ENCODE peak calls at places on chromosomes 11 and 22, in eight cellular contexts. H is nephron progenitor cell; E is NCI-H524; Y is foreskin fibroblast; K is renal cortical epithelial cell; P is stimulated activated CD8-positive, alpha-beta memory T cell treated with anti-CD3 and anti-CD28 coated beads, Interleukin-4, amount 100 ng/mL, for 48 hours; M is GM23338; S is cardiac muscle cell. V is an unnamed sample.

GRCh38 chr11:78576549-78577097 is 2.0 kb upstream of the NARS2 start:
- DNase-seq in K (no peak), P (no peak), S (no peak), H (no peak), E (no peak), Y (no peak), M (no peak), V (no peak)

GRCh38 chr11:3146612-3147256 is 18.4 kb downstream of the OSBPL5 start:
- DNase-seq in M (no peak), Y (peak), K (no peak), E (no peak), H (no peak), S (no peak), P (no peak), V (no peak)

GRCh38 chr11:17401841-17402240 is 13.4 kb upstream of the KCNJ11 start:
- DNase-seq in K (no peak), S (no peak), M (no peak), H (no peak), E (no peak), Y (no peak), P (no peak), V (no peak)

GRCh38 chr22:34812631-34813030 is 253.3 kb upstream of the ISX start:
- DNase-seq in M (no peak), E (no peak), P (no peak), S (no peak), Y (no peak), K (peak), H (no peak), V (no peak)

GRCh38 chr11:66784575-66784974 is 55.6 kb upstream of the SPTBN2 start:
- DNase-seq in P (no peak), H (no peak), S (no peak), K (no peak), E (no peak), Y (no peak), M (no peak), V (no peak)

GRCh38 chr22:36493690-36494110 is 12.3 kb upstream of the TXN2 start:
- DNase-seq in H (no peak), E (no peak), S (no peak), P (no peak), M (no peak), Y (no peak), K (no peak), V (peak)

GRCh38 chr11:11263238-11264030 is 89.6 kb downstream of the CSNK2A3 start:
- DNase-seq in P (no peak), H (peak), E (no peak), K (peak), M (peak), S (no peak), Y (no peak), V (no peak)

GRCh38 chr11:92225563-92226308 is 1.1 kb downstream of the FAT3 start:
- DNase-seq in H (peak), K (no peak), Y (no peak), M (peak), S (peak), E (peak), P (no peak), V (no peak)

GRCh38 chr11:70467196-70468085 is 69.1 kb downstream of the CTTN start:
- DNase-seq in P (peak), Y (peak), S (peak), M (peak), H (peak), E (peak), K (peak), V (peak)

GRCh38 chr11:235180-235997 is 753 bp downstream of the SIRT3 start:
- DNase-seq in P (no peak), S (no peak), H (no peak), E (no peak), K (peak), M (no peak), Y (no peak), V (no peak)

GRCh38 chr22:42764895-42765363 is 44.3 kb upstream of the A4GALT start:
- DNase-seq in M (no peak), Y (no peak), E (no peak), K (no peak), H (no peak), S (no peak), P (no peak), V (no peak)

GRCh38 chr22:31451709-31452571 is 37.7 kb downstream of the EIF4ENIF1 start:
- DNase-seq in P (no peak), E (peak), K (peak), H (no peak), Y (peak), S (peak), M (peak), V (no peak)

GRCh38 chr11:69044111-69045013 is 4.4 kb upstream of the TPCN2 start:
- DNase-seq in H (peak), S (peak), K (peak), E (peak), M (peak), Y (peak), P (peak), V (peak)

GRCh38 chr11:97269527-97269926 is 879.7 kb downstream of the JRKL start:
- DNase-seq in K (no peak), S (peak), Y (no peak), P (no peak), E (peak), H (no peak), M (peak), V (no peak)

GRCh38 chr22:37848587-37849088 is 581 bp upstream of the EIF3L start:
- DNase-seq in K (peak), M (peak), P (peak), H (no peak), S (no peak), E (no peak), Y (no peak), V (no peak)

GRCh38 chr11:3217751-3218482 is 696 bp downstream of the MRGPRG start:
- DNase-seq in E (no peak), S (no peak), H (no peak), M (no peak), Y (no peak), K (no peak), P (no peak), V (no peak)

GRCh38 chr22:31947296-31947695 is 3.0 kb downstream of the YWHAH start:
- DNase-seq in E (peak), K (peak), S (no peak), Y (no peak), M (no peak), H (no peak), P (no peak), V (no peak)

GRCh38 chr22:32650553-32651345 is 150.8 kb upstream of the TIMP3 start:
- DNase-seq in E (no peak), Y (peak), K (no peak), S (no peak), H (no peak), P (no peak), M (no peak), V (no peak)

GRCh38 chr11:88552377-88553029 is 215.0 kb upstream of the CTSC start:
- DNase-seq in M (peak), H (peak), E (peak), P (peak), K (peak), Y (peak), S (peak), V (no peak)

GRCh38 chr11:118621071-118621815 is 13.8 kb downstream of the PHLDB1 start:
- DNase-seq in K (peak), Y (peak), H (peak), M (peak), S (peak), E (peak), P (peak), V (peak)

GRCh38 chr11:57648791-57649735 is 649 bp downstream of the YPEL4 start:
- DNase-seq in P (no peak), M (peak), Y (no peak), H (no peak), K (no peak), E (no peak), S (peak), V (no peak)

GRCh38 chr11:12628322-12628721 is 45.9 kb upstream of the TEAD1 start:
- DNase-seq in S (no peak), Y (no peak), E (no peak), H (no peak), P (no peak), K (no peak), M (no peak), V (no peak)

GRCh38 chr22:20061481-20061861 is 18.6 kb upstream of the DGCR8 start:
- DNase-seq in P (no peak), E (no peak), M (no peak), S (no peak), K (no peak), Y (no peak), H (no peak), V (peak)

GRCh38 chr22:19891350-19892248 is 36.9 kb upstream of the GNB1L start:
- DNase-seq in Y (peak), H (no peak), P (peak), M (peak), E (peak), S (no peak), K (peak), V (peak)